ENCODE peak calls at places on chromosomes 13 and 19, in four cellular contexts. One of them, this sample, is unnamed.

GRCh38 chr19:30381366-30381765 is 9.2 kb downstream of the ZNF536 start:
- DNase-seq in GM12878: no peak
- DNase-seq in suprapubic skin: peak
- DNase-seq in breast epithelium: no peak
- DNase-seq in this sample: no peak

GRCh38 chr13:35518337-35518736 is 41.8 kb upstream of the MAB21L1 start:
- DNase-seq in GM12878: no peak
- DNase-seq in suprapubic skin: no peak
- DNase-seq in breast epithelium: no peak
- DNase-seq in this sample: no peak

GRCh38 chr19:1093811-1094553 is 1.2 kb downstream of the POLR2E start:
- DNase-seq in GM12878: no peak
- DNase-seq in suprapubic skin: no peak
- DNase-seq in breast epithelium: no peak
- DNase-seq in this sample: no peak

GRCh38 chr13:113102727-113103126 is 2.9 kb upstream of the F7 start:
- DNase-seq in GM12878: no peak
- DNase-seq in suprapubic skin: no peak
- DNase-seq in breast epithelium: no peak
- DNase-seq in this sample: no peak

GRCh38 chr19:41902594-41902993 is 19.6 kb downstream of the ARHGEF1 start:
- DNase-seq in GM12878: no peak
- DNase-seq in suprapubic skin: no peak
- DNase-seq in breast epithelium: no peak
- DNase-seq in this sample: no peak

GRCh38 chr19:1453525-1454371 is 3.8 kb downstream of the APC2 start:
- DNase-seq in GM12878: no peak
- DNase-seq in suprapubic skin: no peak
- DNase-seq in breast epithelium: no peak
- DNase-seq in this sample: no peak

GRCh38 chr19:45601524-45602522 is at the start of gene GPR4:
- DNase-seq in GM12878: no peak
- DNase-seq in suprapubic skin: no peak
- DNase-seq in breast epithelium: no peak
- DNase-seq in this sample: no peak

GRCh38 chr13:50130686-50131051 is 115.4 kb downstream of the KCNRG start:
- DNase-seq in GM12878: no peak
- DNase-seq in suprapubic skin: no peak
- DNase-seq in breast epithelium: no peak
- DNase-seq in this sample: no peak

GRCh38 chr19:1483067-1483978 is 4.3 kb upstream of the C19orf25 start:
- DNase-seq in GM12878: no peak
- DNase-seq in suprapubic skin: no peak
- DNase-seq in breast epithelium: no peak
- DNase-seq in this sample: no peak

GRCh38 chr13:113623491-113624234 is 34.3 kb downstream of the ATP4B start:
- DNase-seq in GM12878: no peak
- DNase-seq in suprapubic skin: peak
- DNase-seq in breast epithelium: peak
- DNase-seq in this sample: no peak

GRCh38 chr19:48674921-48675824 is 2.4 kb upstream of the NTN5 start:
- DNase-seq in GM12878: no peak
- DNase-seq in suprapubic skin: peak
- DNase-seq in breast epithelium: peak
- DNase-seq in this sample: peak

GRCh38 chr13:107459430-107459829 is 755.9 kb downstream of the LIG4 start:
- DNase-seq in GM12878: no peak
- DNase-seq in suprapubic skin: no peak
- DNase-seq in breast epithelium: no peak
- DNase-seq in this sample: no peak

GRCh38 chr13:57191667-57192066 is 24.7 kb downstream of the PRR20E start:
- DNase-seq in GM12878: no peak
- DNase-seq in suprapubic skin: no peak
- DNase-seq in breast epithelium: no peak
- DNase-seq in this sample: no peak

GRCh38 chr19:48480476-48481190 is 11.5 kb downstream of the CYTH2 start:
- DNase-seq in GM12878: no peak
- DNase-seq in suprapubic skin: no peak
- DNase-seq in breast epithelium: no peak
- DNase-seq in this sample: peak

GRCh38 chr19:15727724-15728123 is at the start of gene OR10H2:
- DNase-seq in GM12878: no peak
- DNase-seq in suprapubic skin: no peak
- DNase-seq in breast epithelium: no peak
- DNase-seq in this sample: no peak

GRCh38 chr19:46115396-46116109 is 8.9 kb downstream of the IGFL3 start:
- DNase-seq in GM12878: peak
- DNase-seq in suprapubic skin: no peak
- DNase-seq in breast epithelium: no peak
- DNase-seq in this sample: no peak

GRCh38 chr19:32976223-32976805 is 4.3 kb downstream of the FAAP24 start:
- DNase-seq in GM12878: no peak
- DNase-seq in suprapubic skin: peak
- DNase-seq in breast epithelium: peak
- DNase-seq in this sample: peak
- H3K27ac ChIP-seq in GM12878: no peak
- H3K27ac ChIP-seq in suprapubic skin: no peak
- H3K27ac ChIP-seq in breast epithelium: peak
- H3K27ac ChIP-seq in this sample: no peak

DNA sequence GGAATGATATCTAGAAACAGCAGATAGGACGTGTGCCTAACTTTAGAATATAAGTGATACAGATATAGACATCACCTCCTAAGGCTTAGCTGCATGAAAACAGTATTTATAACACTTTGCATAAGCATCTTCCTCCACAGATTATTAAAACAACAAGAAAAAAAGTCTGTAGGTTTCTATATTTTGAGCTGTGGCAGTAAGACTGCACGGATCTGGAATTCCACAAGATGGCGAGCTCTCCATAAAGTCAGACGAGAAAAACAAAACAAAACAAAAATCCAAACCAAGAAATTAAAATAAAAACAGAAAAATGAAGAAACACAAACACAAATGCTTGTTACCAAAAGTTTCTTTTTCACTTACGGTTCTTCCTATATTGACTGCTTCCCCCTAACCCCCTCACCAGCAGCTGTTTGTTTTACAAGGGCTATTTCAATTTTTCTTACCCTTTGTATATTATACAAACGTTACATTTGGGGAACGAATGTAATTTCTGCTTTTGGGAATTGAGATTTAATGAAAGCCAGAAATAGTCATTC is 285.8 kb downstream of the MYO16 start:
- DNase-seq in GM12878: no peak
- DNase-seq in suprapubic skin: no peak
- DNase-seq in breast epithelium: no peak
- DNase-seq in this sample: no peak
- TF ChIP-seq CTCF in GM12878: peak
- TF ChIP-seq CTCF in suprapubic skin: no peak
- TF ChIP-seq CTCF in breast epithelium: no peak
- TF ChIP-seq CTCF in this sample: peak

DNA sequence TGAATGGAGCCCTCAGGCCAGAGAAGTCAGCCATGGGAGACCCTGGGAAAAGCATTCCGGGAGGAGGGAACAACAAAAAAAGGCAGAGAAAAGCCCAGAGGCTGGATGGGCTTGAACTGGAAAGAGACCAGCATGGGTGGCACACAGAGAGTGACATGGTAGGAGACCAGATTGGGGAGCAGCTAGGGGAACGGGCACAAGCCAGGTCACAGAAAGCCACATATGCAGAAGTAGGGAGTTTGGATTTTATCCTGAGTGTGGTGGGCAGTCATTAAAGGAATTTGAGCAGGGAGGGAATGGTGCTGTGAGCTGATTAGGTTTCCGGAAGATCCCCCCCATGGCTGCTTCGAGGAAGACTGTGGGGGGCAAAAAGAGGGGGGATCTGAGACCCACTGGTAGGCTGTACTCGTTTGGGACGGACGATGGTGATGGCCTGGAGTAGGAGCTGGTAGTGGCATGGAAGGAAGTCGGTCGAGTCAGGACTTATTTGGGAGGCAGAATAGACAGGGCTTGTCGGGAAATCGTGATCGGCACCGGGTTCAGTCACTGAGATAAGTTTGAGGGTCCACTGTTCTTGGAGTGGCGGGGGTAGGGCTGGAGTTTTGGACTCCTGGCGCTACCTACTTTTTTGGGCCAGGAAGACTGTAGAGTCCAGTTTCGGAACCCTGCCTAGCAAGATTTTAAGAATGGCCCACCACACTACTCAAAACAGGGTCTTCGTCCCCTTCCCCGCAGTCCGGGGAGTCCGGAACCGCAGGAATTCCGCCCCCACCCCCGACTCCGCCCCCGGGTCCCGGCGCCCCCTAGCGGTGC is 949 bp downstream of the SERTAD1 start:
- DNase-seq in GM12878: no peak
- DNase-seq in suprapubic skin: no peak
- DNase-seq in breast epithelium: no peak
- DNase-seq in this sample: no peak
- TF ChIP-seq POLR2AphosphoS5 in GM12878: peak
- TF ChIP-seq POLR2AphosphoS5 in suprapubic skin: no peak
- TF ChIP-seq POLR2AphosphoS5 in breast epithelium: no peak
- TF ChIP-seq POLR2AphosphoS5 in this sample: no peak

GRCh38 chr19:38268539-38268938 is 4.2 kb downstream of the SPINT2 start:
- DNase-seq in GM12878: no peak
- DNase-seq in suprapubic skin: no peak
- DNase-seq in breast epithelium: no peak
- DNase-seq in this sample: no peak
- H3K27ac ChIP-seq in GM12878: no peak
- H3K27ac ChIP-seq in suprapubic skin: peak
- H3K27ac ChIP-seq in breast epithelium: peak
- H3K27ac ChIP-seq in this sample: no peak

DNA sequence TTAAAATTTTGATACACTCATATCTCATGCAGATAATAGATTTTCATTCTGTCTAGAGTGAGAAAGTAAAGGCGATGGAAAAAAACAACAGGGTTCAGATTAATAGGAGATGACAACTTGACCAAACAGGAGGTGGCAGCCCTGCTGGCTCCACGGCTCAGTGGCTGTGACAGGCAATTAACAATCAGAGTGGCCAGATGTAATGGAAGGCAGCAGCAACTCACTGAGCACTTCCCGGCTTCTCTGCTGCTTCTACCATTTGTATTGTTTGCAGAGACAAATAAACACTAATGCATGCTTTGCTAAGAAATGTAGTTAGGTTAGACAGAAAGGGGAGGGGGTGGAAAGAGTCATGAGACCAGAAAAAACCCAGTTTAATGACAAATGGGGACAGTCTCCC is 473.0 kb upstream of the SLC10A2 start:
- DNase-seq in GM12878: no peak
- DNase-seq in suprapubic skin: no peak
- DNase-seq in breast epithelium: no peak
- DNase-seq in this sample: no peak
- TF ChIP-seq CTCF in GM12878: no peak
- TF ChIP-seq CTCF in suprapubic skin: no peak
- TF ChIP-seq CTCF in breast epithelium: no peak
- TF ChIP-seq CTCF in this sample: no peak

GRCh38 chr19:11549386-11549953 is 9.6 kb downstream of the ELOF1 start:
- DNase-seq in GM12878: no peak
- DNase-seq in suprapubic skin: no peak
- DNase-seq in breast epithelium: no peak
- DNase-seq in this sample: no peak

GRCh38 chr19:11554160-11554559 is 4.9 kb downstream of the ELOF1 start:
- DNase-seq in GM12878: peak
- DNase-seq in suprapubic skin: no peak
- DNase-seq in breast epithelium: no peak
- DNase-seq in this sample: no peak

GRCh38 chr19:11552666-11553372 is 6.2 kb downstream of the ELOF1 start:
- DNase-seq in GM12878: no peak
- DNase-seq in suprapubic skin: no peak
- DNase-seq in breast epithelium: no peak
- DNase-seq in this sample: no peak

GRCh38 chr19:11550265-11550664 is 8.8 kb downstream of the ELOF1 start:
- DNase-seq in GM12878: no peak
- DNase-seq in suprapubic skin: no peak
- DNase-seq in breast epithelium: no peak
- DNase-seq in this sample: no peak

DNA sequence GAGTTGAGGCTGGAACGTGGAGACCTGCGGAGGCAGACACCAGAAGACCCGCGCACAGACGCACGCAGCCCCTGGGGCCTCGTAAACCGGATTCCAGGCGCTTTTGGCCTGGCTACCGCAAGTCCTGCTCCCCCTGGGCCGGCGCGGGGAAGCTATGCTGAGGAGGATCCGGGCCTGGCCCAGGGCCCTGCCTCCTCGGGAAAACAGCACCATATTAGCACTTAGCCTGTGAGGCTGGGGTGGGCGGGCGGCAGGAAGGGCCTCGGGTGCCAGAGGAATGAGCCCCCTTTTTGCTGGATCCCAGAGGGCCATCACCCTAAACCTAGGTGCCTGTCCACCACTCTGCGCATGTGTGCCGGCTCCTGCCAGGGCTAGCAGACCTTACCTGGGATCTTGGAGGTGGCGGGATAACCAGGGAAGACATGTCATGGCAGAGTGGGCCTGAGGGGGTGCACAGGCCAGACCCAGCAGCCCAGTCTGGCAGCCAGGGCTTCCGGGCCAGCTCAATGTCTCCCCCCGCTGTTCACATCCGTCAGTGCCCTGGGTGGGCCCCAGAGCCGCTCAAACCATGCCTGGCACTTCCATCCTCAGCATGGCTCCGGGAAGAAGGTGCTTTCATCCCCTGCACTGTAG is 7.3 kb downstream of the ELOF1 start:
- DNase-seq in GM12878: no peak
- DNase-seq in suprapubic skin: no peak
- DNase-seq in breast epithelium: no peak
- DNase-seq in this sample: no peak
- TF ChIP-seq POLR2AphosphoS5 in GM12878: no peak
- TF ChIP-seq POLR2AphosphoS5 in suprapubic skin: no peak
- TF ChIP-seq POLR2AphosphoS5 in breast epithelium: no peak
- TF ChIP-seq POLR2AphosphoS5 in this sample: no peak

DNA sequence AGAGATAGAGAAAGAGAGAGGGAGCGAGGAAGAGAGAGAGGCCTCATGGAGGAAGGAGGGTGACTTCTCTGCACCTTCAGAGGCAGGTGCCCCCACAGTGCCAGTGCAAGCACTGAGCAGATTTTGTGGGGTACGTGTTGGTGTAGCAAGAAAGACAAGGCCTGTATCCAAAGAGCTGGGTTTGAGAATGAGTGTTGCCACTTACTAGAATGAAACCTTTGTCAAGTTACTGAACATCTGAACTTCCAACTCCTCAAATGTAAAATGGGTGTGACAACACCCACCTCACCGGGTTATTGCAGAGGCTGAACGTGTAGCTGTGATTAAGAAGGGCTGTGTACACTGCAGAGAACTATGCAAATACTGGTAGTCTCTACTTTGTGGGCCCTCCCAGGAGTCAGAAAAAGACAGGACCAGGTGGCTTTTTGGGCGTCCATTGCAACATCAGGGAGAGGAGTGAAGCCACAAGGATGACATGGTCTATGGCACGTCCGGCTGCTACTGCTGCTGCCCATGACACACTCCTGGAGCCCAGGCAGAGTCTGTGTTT is 54.3 kb upstream of the ATP12A start:
- DNase-seq in GM12878: no peak
- DNase-seq in suprapubic skin: no peak
- DNase-seq in breast epithelium: no peak
- DNase-seq in this sample: no peak
- H3K27ac ChIP-seq in GM12878: peak
- H3K27ac ChIP-seq in suprapubic skin: no peak
- H3K27ac ChIP-seq in breast epithelium: no peak
- H3K27ac ChIP-seq in this sample: no peak

This sample was measured in HL-60.